ENCODE peak calls at places on chromosome 4, in seven cellular contexts. One of them, this sample, is unnamed.

GRCh38 chr4:158314756-158315487 is 104.6 kb downstream of the TMEM144 start:
- DNase-seq in left ventricle myocardium inferior: no peak
- DNase-seq in lower lobe of right lung: no peak
- DNase-seq in nephron progenitor cell: no peak
- DNase-seq in A549: peak; percentile 70
- DNase-seq in IMR-90: peak; percentile 98
- DNase-seq in HFF-Myc: peak; percentile 53
- DNase-seq in this sample: no peak

GRCh38 chr4:10773010-10773409 is 88.4 kb upstream of the CLNK start:
- DNase-seq in IMR-90: no peak
- DNase-seq in lower lobe of right lung: no peak
- DNase-seq in nephron progenitor cell: no peak
- DNase-seq in left ventricle myocardium inferior: no peak
- DNase-seq in HFF-Myc: no peak
- DNase-seq in A549: no peak
- DNase-seq in this sample: no peak

GRCh38 chr4:47669946-47670345 is 167.9 kb downstream of the CORIN start:
- DNase-seq in A549: no peak
- DNase-seq in nephron progenitor cell: no peak
- DNase-seq in HFF-Myc: no peak
- DNase-seq in left ventricle myocardium inferior: no peak
- DNase-seq in IMR-90: peak; percentile 34
- DNase-seq in lower lobe of right lung: no peak
- DNase-seq in this sample: no peak

GRCh38 chr4:77073106-77073858 is 2.5 kb downstream of the CCNI start:
- DNase-seq in HFF-Myc: no peak
- DNase-seq in lower lobe of right lung: no peak
- DNase-seq in left ventricle myocardium inferior: no peak
- DNase-seq in nephron progenitor cell: no peak
- DNase-seq in IMR-90: peak; percentile 56
- DNase-seq in A549: no peak
- DNase-seq in this sample: no peak

GRCh38 chr4:163493643-163494359 is 689 bp upstream of the TMA16 start:
- DNase-seq in IMR-90: no peak
- DNase-seq in HFF-Myc: no peak
- DNase-seq in lower lobe of right lung: peak; percentile 62
- DNase-seq in A549: peak; percentile 16
- DNase-seq in left ventricle myocardium inferior: peak; percentile 28
- DNase-seq in nephron progenitor cell: no peak
- DNase-seq in this sample: no peak

GRCh38 chr4:101191302-101192098 is 155.8 kb downstream of the PPP3CA start:
- DNase-seq in nephron progenitor cell: no peak
- DNase-seq in IMR-90: peak; percentile 92
- DNase-seq in A549: peak; percentile 88
- DNase-seq in lower lobe of right lung: peak; percentile 47
- DNase-seq in HFF-Myc: peak; percentile 33
- DNase-seq in left ventricle myocardium inferior: peak; percentile 72
- DNase-seq in this sample: peak; percentile 23

GRCh38 chr4:57104706-57105560 is 5.3 kb downstream of the IGFBP7 start:
- DNase-seq in A549: no peak
- DNase-seq in lower lobe of right lung: no peak
- DNase-seq in nephron progenitor cell: no peak
- DNase-seq in IMR-90: peak; percentile 30
- DNase-seq in HFF-Myc: no peak
- DNase-seq in left ventricle myocardium inferior: no peak
- DNase-seq in this sample: no peak

GRCh38 chr4:42515156-42515884 is 118.0 kb downstream of the SHISA3 start:
- DNase-seq in lower lobe of right lung: no peak
- DNase-seq in nephron progenitor cell: no peak
- DNase-seq in A549: no peak
- DNase-seq in left ventricle myocardium inferior: no peak
- DNase-seq in IMR-90: peak; percentile 1
- DNase-seq in HFF-Myc: no peak
- DNase-seq in this sample: no peak

GRCh38 chr4:47533689-47534347 is 48.7 kb downstream of the ATP10D start:
- DNase-seq in IMR-90: peak; percentile 37
- DNase-seq in left ventricle myocardium inferior: no peak
- DNase-seq in nephron progenitor cell: no peak
- DNase-seq in A549: no peak
- DNase-seq in lower lobe of right lung: no peak
- DNase-seq in HFF-Myc: no peak
- DNase-seq in this sample: no peak

GRCh38 chr4:38226170-38226569 is 266.0 kb downstream of the PTTG2 start:
- DNase-seq in lower lobe of right lung: no peak
- DNase-seq in nephron progenitor cell: no peak
- DNase-seq in left ventricle myocardium inferior: no peak
- DNase-seq in HFF-Myc: no peak
- DNase-seq in IMR-90: no peak
- DNase-seq in A549: no peak
- DNase-seq in this sample: no peak

GRCh38 chr4:185534850-185535761 is at the start of gene PDLIM3:
- DNase-seq in IMR-90: peak; percentile 30
- DNase-seq in HFF-Myc: no peak
- DNase-seq in A549: no peak
- DNase-seq in lower lobe of right lung: peak; percentile 64
- DNase-seq in nephron progenitor cell: peak; percentile 78
- DNase-seq in left ventricle myocardium inferior: peak; percentile 75
- DNase-seq in this sample: peak; percentile 80

GRCh38 chr4:149914101-149914500 is 98.5 kb upstream of the IQCM start:
- DNase-seq in nephron progenitor cell: no peak
- DNase-seq in A549: no peak
- DNase-seq in left ventricle myocardium inferior: no peak
- DNase-seq in HFF-Myc: no peak
- DNase-seq in lower lobe of right lung: no peak
- DNase-seq in IMR-90: no peak
- DNase-seq in this sample: no peak

GRCh38 chr4:98094118-98094517 is 49.2 kb downstream of the STPG2 start:
- DNase-seq in IMR-90: no peak
- DNase-seq in HFF-Myc: no peak
- DNase-seq in A549: no peak
- DNase-seq in nephron progenitor cell: no peak
- DNase-seq in lower lobe of right lung: no peak
- DNase-seq in left ventricle myocardium inferior: no peak
- DNase-seq in this sample: no peak

GRCh38 chr4:77818667-77819408 is at the start of gene CNOT6L:
- DNase-seq in A549: peak; percentile 66
- DNase-seq in nephron progenitor cell: peak; percentile 75
- DNase-seq in lower lobe of right lung: peak; percentile 92
- DNase-seq in IMR-90: peak; percentile 73
- DNase-seq in left ventricle myocardium inferior: peak; percentile 82
- DNase-seq in HFF-Myc: no peak
- DNase-seq in this sample: peak; percentile 65

GRCh38 chr4:167868163-167868562 is 224.2 kb upstream of the ANXA10 start:
- DNase-seq in nephron progenitor cell: no peak
- DNase-seq in left ventricle myocardium inferior: no peak
- DNase-seq in HFF-Myc: no peak
- DNase-seq in A549: no peak
- DNase-seq in IMR-90: peak; percentile 34
- DNase-seq in lower lobe of right lung: no peak
- DNase-seq in this sample: no peak

GRCh38 chr4:52751349-52751911 is at the start of gene ERVMER34-1:
- DNase-seq in left ventricle myocardium inferior: peak; percentile 72
- DNase-seq in lower lobe of right lung: peak; percentile 80
- DNase-seq in HFF-Myc: no peak
- DNase-seq in A549: peak; percentile 56
- DNase-seq in IMR-90: no peak
- DNase-seq in nephron progenitor cell: peak; percentile 64
- DNase-seq in this sample: peak; percentile 57

DNA sequence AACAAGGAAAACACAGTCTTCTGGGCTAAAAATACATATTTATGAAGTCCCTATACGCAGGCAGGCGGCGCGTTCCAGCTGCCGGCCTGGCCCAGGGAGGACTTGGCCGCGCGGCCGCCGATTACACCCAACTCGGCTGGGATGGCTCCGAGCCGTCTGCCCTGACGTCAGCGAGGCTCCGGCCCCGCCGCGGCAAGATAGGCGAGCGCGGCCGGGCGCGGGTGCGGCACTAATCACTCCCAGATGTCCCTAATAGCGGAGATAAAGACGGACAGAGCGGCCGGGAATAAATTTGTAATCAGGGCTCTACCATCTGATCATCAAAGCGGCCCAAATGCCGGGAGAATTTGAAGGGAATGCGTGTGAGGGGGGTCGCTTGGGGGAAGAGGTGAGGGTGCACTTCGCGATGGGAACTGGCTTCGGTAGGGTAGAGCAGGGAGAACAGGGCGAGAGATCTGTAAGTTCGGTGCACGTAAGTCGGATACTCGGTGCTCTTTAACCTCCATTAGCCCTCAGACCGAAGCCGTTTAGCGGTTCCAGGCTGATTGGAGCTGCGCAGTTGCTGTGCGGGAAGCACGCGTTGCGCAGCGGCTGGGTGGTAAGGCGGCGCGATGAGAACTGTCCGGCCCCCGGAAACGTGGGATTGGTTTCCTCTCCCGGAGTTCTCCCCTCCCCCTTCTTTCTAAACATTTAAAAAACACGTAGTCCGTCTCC is 7.7 kb downstream of the HAND2 start:
- DNase-seq in HFF-Myc: peak; percentile 45
- DNase-seq in IMR-90: peak; percentile 85
- DNase-seq in left ventricle myocardium inferior: peak; percentile 91
- DNase-seq in nephron progenitor cell: peak; percentile 77
- DNase-seq in lower lobe of right lung: no peak
- DNase-seq in A549: no peak
- DNase-seq in this sample: peak; percentile 83
- TF ChIP-seq CTCF in HFF-Myc: peak; percentile 15
- TF ChIP-seq CTCF in IMR-90: no peak
- TF ChIP-seq CTCF in left ventricle myocardium inferior: peak; percentile 54
- TF ChIP-seq CTCF in nephron progenitor cell: no peak
- TF ChIP-seq CTCF in lower lobe of right lung: no peak
- TF ChIP-seq CTCF in A549: no peak
- TF ChIP-seq CTCF in this sample: no peak

GRCh38 chr4:65089666-65090065 is 580.6 kb downstream of the EPHA5 start:
- DNase-seq in HFF-Myc: no peak
- DNase-seq in lower lobe of right lung: no peak
- DNase-seq in left ventricle myocardium inferior: no peak
- DNase-seq in A549: peak; percentile 1
- DNase-seq in IMR-90: no peak
- DNase-seq in nephron progenitor cell: no peak
- DNase-seq in this sample: no peak
- TF ChIP-seq CTCF in HFF-Myc: no peak
- TF ChIP-seq CTCF in lower lobe of right lung: no peak
- TF ChIP-seq CTCF in left ventricle myocardium inferior: peak; percentile 35
- TF ChIP-seq CTCF in A549: no peak
- TF ChIP-seq CTCF in IMR-90: no peak
- TF ChIP-seq CTCF in nephron progenitor cell: no peak
- TF ChIP-seq CTCF in this sample: no peak

DNA sequence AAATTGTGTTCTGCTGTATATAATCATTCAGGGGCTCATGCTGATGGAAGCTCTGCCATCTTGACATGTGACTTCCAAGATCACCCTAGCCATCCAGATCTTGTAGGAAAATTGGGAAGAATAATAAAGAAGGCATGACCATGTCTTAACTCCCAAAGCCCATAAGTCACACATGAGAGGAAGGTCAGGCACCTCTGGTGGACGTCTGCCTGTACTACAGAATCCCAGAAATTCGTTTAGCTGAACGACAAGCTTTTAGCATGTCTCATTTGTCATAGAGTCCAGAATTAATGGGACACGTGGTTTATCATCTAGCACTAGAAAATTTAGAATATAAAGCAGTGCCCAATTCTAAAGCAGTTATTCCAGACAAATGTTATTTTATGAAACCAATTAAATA is 212.7 kb downstream of the CENPC start:
- DNase-seq in nephron progenitor cell: peak; percentile 3
- DNase-seq in IMR-90: no peak
- DNase-seq in lower lobe of right lung: no peak
- DNase-seq in left ventricle myocardium inferior: no peak
- DNase-seq in A549: peak; percentile 20
- DNase-seq in HFF-Myc: no peak
- DNase-seq in this sample: peak; percentile 33
- TF ChIP-seq CTCF in nephron progenitor cell: peak; percentile 46
- TF ChIP-seq CTCF in IMR-90: peak; percentile 13
- TF ChIP-seq CTCF in lower lobe of right lung: peak; percentile 17
- TF ChIP-seq CTCF in left ventricle myocardium inferior: peak; percentile 21
- TF ChIP-seq CTCF in A549: no peak
- TF ChIP-seq CTCF in HFF-Myc: no peak
- TF ChIP-seq CTCF in this sample: peak; percentile 72

GRCh38 chr4:8163436-8164193 is 5.0 kb upstream of the ABLIM2 start:
- DNase-seq in lower lobe of right lung: no peak
- DNase-seq in HFF-Myc: no peak
- DNase-seq in nephron progenitor cell: no peak
- DNase-seq in A549: no peak
- DNase-seq in left ventricle myocardium inferior: no peak
- DNase-seq in IMR-90: no peak
- DNase-seq in this sample: no peak

GRCh38 chr4:8165374-8165896 is 6.8 kb upstream of the ABLIM2 start:
- DNase-seq in A549: no peak
- DNase-seq in lower lobe of right lung: no peak
- DNase-seq in left ventricle myocardium inferior: no peak
- DNase-seq in nephron progenitor cell: peak; percentile 33
- DNase-seq in HFF-Myc: no peak
- DNase-seq in IMR-90: no peak
- DNase-seq in this sample: no peak

GRCh38 chr4:8163026-8163425 is 4.4 kb upstream of the ABLIM2 start:
- DNase-seq in IMR-90: no peak
- DNase-seq in left ventricle myocardium inferior: no peak
- DNase-seq in A549: no peak
- DNase-seq in nephron progenitor cell: no peak
- DNase-seq in lower lobe of right lung: no peak
- DNase-seq in HFF-Myc: no peak
- DNase-seq in this sample: no peak

GRCh38 chr4:8164194-8164565 is 5.6 kb upstream of the ABLIM2 start:
- DNase-seq in A549: no peak
- DNase-seq in HFF-Myc: no peak
- DNase-seq in IMR-90: no peak
- DNase-seq in lower lobe of right lung: no peak
- DNase-seq in left ventricle myocardium inferior: no peak
- DNase-seq in nephron progenitor cell: no peak
- DNase-seq in this sample: no peak

DNA sequence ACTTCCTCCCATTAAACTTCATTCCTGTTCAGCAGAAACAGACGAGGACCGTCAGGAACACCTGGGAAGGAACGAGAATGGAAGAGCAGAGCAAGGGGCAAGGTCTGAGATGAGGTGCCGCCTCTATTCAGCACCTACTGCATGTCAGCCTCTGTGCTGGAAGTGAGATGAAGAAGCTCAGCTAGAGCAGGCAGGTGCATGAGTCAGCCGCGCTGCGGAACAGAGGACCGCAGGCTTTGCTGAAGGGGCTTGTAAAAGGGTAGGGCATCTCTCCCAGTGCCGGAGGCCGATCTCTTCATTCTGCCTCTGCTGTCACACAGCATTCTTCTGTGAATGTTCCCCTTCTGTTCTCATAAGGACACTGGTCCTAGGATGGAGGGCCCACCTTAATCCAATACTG is 6.1 kb upstream of the ABLIM2 start:
- DNase-seq in A549: no peak
- DNase-seq in lower lobe of right lung: no peak
- DNase-seq in HFF-Myc: no peak
- DNase-seq in IMR-90: no peak
- DNase-seq in nephron progenitor cell: no peak
- DNase-seq in left ventricle myocardium inferior: no peak
- DNase-seq in this sample: no peak
- TF ChIP-seq CTCF in A549: no peak
- TF ChIP-seq CTCF in lower lobe of right lung: no peak
- TF ChIP-seq CTCF in HFF-Myc: no peak
- TF ChIP-seq CTCF in IMR-90: no peak
- TF ChIP-seq CTCF in nephron progenitor cell: no peak
- TF ChIP-seq CTCF in left ventricle myocardium inferior: no peak
- TF ChIP-seq CTCF in this sample: no peak

This sample was measured in glutamatergic neuron.